ENCODE peak calls at places on chromosomes 12 and 14, in ten cellular contexts. B is breast epithelium, K is neural crest cell, G is heart left ventricle, F is spleen, R is OCI-LY7, C is AG10803, J is left ventricle myocardium inferior, M is AG09319, Z is ovary. D is an unnamed sample.

GRCh38 chr12:3321881-3322280 is 169.1 kb upstream of the PRMT8 start:
- DNase-seq in G (no peak), J (no peak), Z (no peak), R (no peak), C (no peak), B (no peak), K (no peak), F (no peak), M (no peak), D (no peak)

GRCh38 chr14:63388766-63389431 is 70.2 kb upstream of the GPHB5 start:
- DNase-seq in C (peak), K (peak), M (peak), J (peak), G (peak), R (peak), F (peak), B (no peak), Z (peak), D (peak)

GRCh38 chr14:71586131-71586893 is 345.9 kb upstream of the RGS6 start:
- DNase-seq in Z (peak), R (no peak), K (no peak), M (peak), C (peak), B (no peak), G (no peak), F (no peak), J (no peak), D (no peak)

GRCh38 chr12:64968989-64969819 is 144.8 kb downstream of the TBC1D30 start:
- DNase-seq in B (no peak), R (no peak), Z (no peak), C (no peak), F (no peak), K (no peak), J (no peak), G (no peak), M (no peak), D (no peak)

GRCh38 chr14:41604793-41605534 is 1.7 kb upstream of the LRFN5 start:
- DNase-seq in B (peak), M (peak), R (no peak), Z (peak), C (peak), J (peak), K (peak), F (peak), G (peak), D (peak)

GRCh38 chr12:53053223-53054111 is 3.6 kb downstream of the TNS2 start:
- DNase-seq in M (no peak), K (no peak), Z (peak), B (peak), J (peak), G (no peak), C (no peak), R (peak), F (peak), D (no peak)

GRCh38 chr12:94178054-94178453 is 29.7 kb downstream of the PLXNC1 start:
- DNase-seq in K (no peak), G (no peak), C (no peak), Z (no peak), R (no peak), J (no peak), F (no peak), M (no peak), B (no peak), D (no peak)

GRCh38 chr12:89084751-89085150 is 267.6 kb downstream of the DUSP6 start:
- DNase-seq in C (peak), R (no peak), F (no peak), Z (no peak), M (no peak), G (no peak), B (no peak), K (no peak), J (no peak), D (no peak)

GRCh38 chr12:71130670-71131069 is 27.1 kb downstream of the TSPAN8 start:
- DNase-seq in J (no peak), M (no peak), R (no peak), Z (no peak), C (no peak), G (no peak), K (no peak), B (no peak), F (no peak), D (no peak)

GRCh38 chr12:57836442-57837375 is 9.8 kb downstream of the CTDSP2 start:
- DNase-seq in R (peak), K (no peak), F (no peak), G (peak), J (peak), M (peak), B (peak), Z (peak), C (peak), D (peak)

GRCh38 chr14:36944307-36945010 is 227.9 kb downstream of the SLC25A21 start:
- DNase-seq in R (no peak), C (peak), J (no peak), M (peak), Z (no peak), K (no peak), F (no peak), G (no peak), B (no peak), D (no peak)

GRCh38 chr12:76449572-76449971 is 101.4 kb upstream of the BBS10 start:
- DNase-seq in K (no peak), R (no peak), B (no peak), J (no peak), Z (no peak), F (no peak), G (no peak), M (no peak), C (peak), D (no peak)

GRCh38 chr12:64943686-64944085 is 119.2 kb downstream of the TBC1D30 start:
- DNase-seq in G (no peak), Z (no peak), J (no peak), M (no peak), R (no peak), C (peak), F (no peak), K (no peak), B (no peak), D (no peak)

GRCh38 chr12:34402899-34403705 is 380.8 kb downstream of the ALG10 start:
- DNase-seq in Z (peak), M (no peak), R (no peak), C (no peak), K (no peak), B (peak), F (peak), G (peak), J (peak), D (peak)

GRCh38 chr14:63524537-63525155 is 18.5 kb downstream of the PPP2R5E start:
- DNase-seq in K (no peak), J (no peak), F (no peak), G (no peak), R (peak), Z (no peak), C (no peak), B (no peak), M (no peak), D (no peak)

GRCh38 chr12:127108360-127109215 is 1158.4 kb upstream of the TMEM132C start:
- DNase-seq in Z (peak), R (peak), B (no peak), G (peak), K (peak), F (no peak), C (peak), J (peak), M (peak), D (no peak)

GRCh38 chr12:12365931-12366431 is 9.1 kb downstream of the BORCS5 start:
- DNase-seq in K (no peak), R (no peak), M (no peak), B (no peak), G (no peak), J (no peak), Z (no peak), F (no peak), C (peak), D (no peak)

GRCh38 chr12:27176765-27177164 is 67.3 kb upstream of the STK38L start:
- DNase-seq in C (peak), M (no peak), B (no peak), G (no peak), F (no peak), K (no peak), J (no peak), R (no peak), Z (no peak), D (no peak)

GRCh38 chr14:92675421-92675820 is 73.0 kb downstream of the LGMN start:
- DNase-seq in M (no peak), F (peak), B (no peak), K (no peak), G (no peak), C (no peak), R (no peak), Z (no peak), J (no peak), D (peak)

GRCh38 chr14:105294142-105294597 is 6.6 kb downstream of the BRF1 start:
- DNase-seq in R (peak), J (peak), K (no peak), M (no peak), B (no peak), Z (no peak), F (peak), C (peak), G (peak), D (no peak)

GRCh38 chr12:51421266-51421884 is 3.3 kb upstream of the SLC4A8 start:
- DNase-seq in C (peak), M (peak), F (no peak), G (no peak), Z (peak), K (peak), R (peak), B (no peak), J (no peak), D (no peak)

GRCh38 chr12:51869490-51869865 is 18.4 kb upstream of the ANKRD33 start:
- DNase-seq in C (no peak), R (no peak), K (no peak), B (no peak), Z (no peak), G (no peak), M (no peak), F (no peak), J (no peak), D (no peak)

GRCh38 chr12:25875661-25876060 is 82.8 kb upstream of the RASSF8 start:
- DNase-seq in G (no peak), C (peak), Z (no peak), B (no peak), J (no peak), M (no peak), K (no peak), R (no peak), F (no peak), D (no peak)

GRCh38 chr12:122399592-122400373 is 22.7 kb downstream of the CLIP1 start:
- DNase-seq in M (peak), F (peak), B (peak), G (peak), K (peak), C (peak), J (peak), R (peak), Z (peak), D (no peak)

GRCh38 chr14:73610692-73611091 is 1.6 kb upstream of the ACOT6 start:
- DNase-seq in C (no peak), J (no peak), M (no peak), F (no peak), R (no peak), B (no peak), Z (no peak), G (no peak), K (no peak), D (no peak)

GRCh38 chr14:89303452-89304435 is 113.3 kb downstream of the FOXN3 start:
- DNase-seq in C (peak), G (peak), R (peak), M (no peak), F (peak), J (peak), Z (peak), K (no peak), B (no peak), D (no peak)

GRCh38 chr14:65846469-65846868 is 433.9 kb downstream of the FUT8 start:
- DNase-seq in C (no peak), B (no peak), M (no peak), Z (no peak), R (no peak), F (no peak), K (no peak), G (no peak), J (no peak), D (no peak)

GRCh38 chr14:31388687-31389413 is 31.5 kb downstream of the HEATR5A start:
- DNase-seq in F (no peak), C (peak), G (no peak), B (no peak), K (no peak), J (no peak), M (no peak), R (no peak), Z (no peak), D (no peak)

GRCh38 chr14:27427796-27428195 is 830.0 kb upstream of the NOVA1 start:
- DNase-seq in K (no peak), M (no peak), C (peak), F (no peak), R (no peak), B (no peak), Z (no peak), J (no peak), G (no peak), D (no peak)

GRCh38 chr12:76762556-76762955 is 1.4 kb upstream of the ZDHHC17 start:
- DNase-seq in R (no peak), F (peak), C (no peak), J (no peak), M (no peak), B (no peak), K (no peak), Z (no peak), G (no peak), D (no peak)

GRCh38 chr14:99745307-99745951 is 47.8 kb upstream of the EML1 start:
- DNase-seq in R (no peak), B (no peak), C (peak), F (no peak), M (no peak), K (no peak), Z (no peak), J (no peak), G (no peak), D (no peak)

GRCh38 chr12:111785651-111786050 is 18.9 kb downstream of the ALDH2 start:
- DNase-seq in B (no peak), M (no peak), R (no peak), G (no peak), K (no peak), J (no peak), C (peak), Z (no peak), F (no peak), D (no peak)

GRCh38 chr12:108570743-108571603 is 8.6 kb downstream of the ISCU start:
- DNase-seq in R (peak), M (peak), B (no peak), K (no peak), Z (no peak), J (no peak), F (no peak), C (peak), G (no peak), D (no peak)

DNA sequence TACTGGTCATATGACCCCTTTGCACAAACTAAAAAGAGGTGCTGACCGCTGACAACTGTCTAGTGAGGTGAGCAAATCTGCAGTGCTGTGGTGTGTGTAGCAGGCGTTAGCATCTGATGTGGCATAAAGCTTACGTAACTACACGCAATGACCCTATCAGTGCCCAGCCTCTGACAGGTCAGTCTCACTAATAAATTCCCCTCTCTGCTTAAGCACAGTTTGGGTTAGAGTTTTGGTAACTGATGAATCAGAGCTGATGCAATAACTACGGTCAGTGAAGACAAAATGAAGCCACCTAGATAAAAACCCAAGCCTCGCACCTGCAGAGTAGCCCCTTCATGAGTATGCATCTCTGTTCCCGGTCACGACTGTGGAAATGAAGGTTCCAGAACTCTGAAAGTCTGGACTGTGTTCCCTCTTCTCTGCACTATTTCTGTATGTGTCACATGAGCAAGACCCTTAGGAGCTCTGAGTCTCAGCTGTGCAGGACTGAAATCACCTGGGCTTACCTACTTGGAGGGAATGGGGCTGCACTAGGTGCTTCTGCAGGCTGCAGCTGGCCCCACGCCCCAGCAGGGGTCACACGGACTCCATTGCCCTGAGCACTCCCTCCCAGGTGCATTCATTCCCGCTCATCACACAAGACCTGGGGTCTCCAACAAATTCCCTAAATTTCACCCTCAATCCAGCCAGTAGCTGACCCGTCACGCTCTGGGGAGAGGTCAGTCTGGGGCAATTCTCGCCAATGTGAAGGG is 54.4 kb downstream of the RIMBP2 start:
- DNase-seq in G (no peak), K (no peak), Z (no peak), B (no peak), R (no peak), M (no peak), C (no peak), J (no peak), F (peak), D (no peak)
- TF ChIP-seq CTCF in G (no peak), K (peak), Z (no peak), B (no peak), R (peak), M (no peak), C (no peak), J (no peak), F (no peak), D (no peak)

DNA sequence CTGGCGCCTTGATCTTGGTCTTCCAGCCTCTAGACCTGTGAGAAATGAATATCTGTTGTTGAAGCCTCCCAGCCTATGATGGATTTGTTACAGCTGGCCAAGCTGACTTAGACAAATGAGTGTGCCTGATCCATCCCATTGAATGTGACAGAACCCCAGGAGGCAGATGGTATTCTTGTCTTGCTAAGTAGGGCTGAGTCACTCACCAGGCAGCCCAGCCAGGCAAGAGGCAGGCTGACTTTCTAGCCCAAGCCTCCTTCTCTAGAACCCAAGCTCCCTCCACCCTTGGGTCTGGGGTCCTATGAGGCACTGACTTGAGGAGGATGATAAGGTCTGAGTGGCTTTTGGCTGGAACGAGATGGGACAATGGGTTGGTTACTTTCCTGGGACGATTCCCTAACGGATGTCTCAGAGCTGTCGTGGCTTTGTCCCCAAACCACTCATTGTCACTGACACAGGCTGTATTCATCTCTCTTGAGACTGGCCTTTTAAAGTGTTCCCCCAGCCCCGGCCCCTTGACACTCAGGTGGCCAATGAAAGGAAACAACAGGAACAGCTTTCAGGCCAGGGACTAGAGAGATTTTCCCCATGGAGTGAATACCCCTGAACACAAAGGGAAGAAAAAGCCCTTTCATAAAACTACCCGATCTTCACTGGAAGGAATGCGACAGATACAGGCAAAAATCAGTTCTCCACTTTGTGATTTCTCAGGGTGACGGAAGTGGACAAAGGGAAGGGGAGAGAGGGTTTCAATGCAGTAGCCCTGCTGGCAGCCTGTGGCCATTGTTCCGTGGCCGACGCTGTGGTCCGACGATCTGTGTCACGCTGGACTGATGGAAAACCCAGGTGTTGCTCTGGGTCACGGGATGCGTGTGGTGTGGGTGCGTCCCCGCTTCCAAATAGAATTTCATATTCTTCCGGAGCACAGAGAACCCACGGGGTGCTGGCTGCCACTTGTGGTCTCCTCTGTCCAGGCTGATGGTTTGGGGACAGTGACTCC is 264.3 kb downstream of the AACS start:
- DNase-seq in J (no peak), F (no peak), G (no peak), C (no peak), B (no peak), M (no peak), R (no peak), K (peak), Z (no peak), D (no peak)
- TF ChIP-seq CTCF in J (no peak), F (no peak), G (no peak), C (no peak), B (no peak), M (no peak), R (no peak), K (no peak), Z (no peak), D (no peak)

GRCh38 chr14:51807355-51807754 is 53.1 kb upstream of the GNG2 start:
- DNase-seq in M (no peak), R (no peak), B (no peak), G (no peak), J (no peak), K (no peak), Z (no peak), C (peak), F (no peak), D (no peak)

GRCh38 chr14:51806624-51807023 is 53.8 kb upstream of the GNG2 start:
- DNase-seq in Z (no peak), C (no peak), J (no peak), F (no peak), G (no peak), R (no peak), M (no peak), K (no peak), B (no peak), D (no peak)

GRCh38 chr14:51806026-51806590 is 54.3 kb upstream of the GNG2 start:
- DNase-seq in J (no peak), B (no peak), K (no peak), F (no peak), G (no peak), Z (no peak), R (no peak), C (no peak), M (no peak), D (no peak)

DNA sequence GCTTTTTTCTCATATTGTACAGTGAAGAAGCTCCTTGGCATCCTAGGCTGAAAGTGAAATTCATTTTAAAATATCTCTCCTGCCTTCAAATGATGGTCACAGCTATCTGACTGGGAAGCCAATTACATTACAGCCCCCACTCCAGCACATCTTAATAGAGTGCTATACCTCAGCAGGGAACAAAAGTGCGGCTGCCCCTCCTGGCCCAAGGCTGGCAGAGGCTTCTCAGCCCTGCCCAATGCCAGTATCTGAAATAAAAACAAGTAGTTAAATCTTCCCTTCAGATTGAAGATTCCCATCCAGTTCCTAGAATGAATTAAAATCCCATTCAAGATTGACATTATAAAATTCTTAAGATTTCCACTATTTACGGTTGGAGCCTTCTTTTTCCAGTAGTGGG is 54.9 kb upstream of the GNG2 start:
- DNase-seq in Z (no peak), M (no peak), G (no peak), J (no peak), C (no peak), K (no peak), R (no peak), B (no peak), F (no peak), D (no peak)
- TF ChIP-seq CTCF in Z (no peak), M (no peak), G (no peak), J (no peak), C (no peak), K (no peak), R (no peak), B (no peak), F (no peak), D (no peak)

DNA sequence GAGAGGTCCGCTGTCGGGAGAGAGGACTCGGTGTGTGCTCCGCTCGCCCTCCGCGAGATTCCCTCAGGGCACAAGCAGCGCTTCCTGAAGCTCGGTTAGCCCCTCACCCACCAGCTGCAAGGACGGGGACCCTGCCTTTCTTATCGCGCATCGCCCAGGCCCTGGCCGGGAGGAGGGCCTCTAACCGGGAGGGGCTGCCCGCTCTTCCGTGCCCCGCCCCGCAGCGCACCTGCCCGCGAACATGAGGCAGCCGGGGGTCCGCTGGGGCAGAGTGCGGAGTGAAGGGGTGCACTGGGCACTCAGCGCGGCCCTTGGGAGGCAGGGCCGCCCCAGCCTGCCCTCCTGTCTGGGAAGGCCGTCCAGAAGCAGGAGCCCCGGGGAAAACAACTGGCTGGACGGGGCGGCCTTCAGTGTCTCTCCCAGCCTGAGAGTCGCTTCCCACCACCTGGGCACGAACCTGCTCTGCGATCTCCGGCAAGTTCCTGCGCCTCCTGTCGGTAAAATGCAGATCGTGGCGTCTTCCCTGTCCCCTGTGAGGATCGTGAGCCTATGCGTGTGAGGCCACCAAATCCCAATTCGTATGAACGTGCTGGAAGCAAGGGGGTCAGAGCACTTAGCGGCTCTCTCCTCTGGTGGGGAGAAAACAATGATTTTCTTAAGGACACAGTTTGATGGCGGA is 28.0 kb upstream of the ADIPOR2 start:
- DNase-seq in K (peak), Z (peak), M (no peak), J (no peak), R (no peak), G (peak), C (peak), B (no peak), F (peak), D (peak)
- TF ChIP-seq CTCF in K (peak), Z (no peak), M (peak), J (peak), R (no peak), G (peak), C (peak), B (peak), F (no peak), D (no peak)

D was measured in left lung.